ENCODE peak calls at places on chromosomes 11 and 22, in eight cellular contexts. Y is A673, C is PC-9, D is AG04449, R is Peyer's patch, F is GM12878, M is A549, X is heart left ventricle. H is an unnamed sample.

GRCh38 chr11:90635145-90635544 is 412.3 kb upstream of the CHORDC1 start:
- DNase-seq in Y (no peak), C (no peak), D (no peak), R (no peak), F (no peak), M (no peak), X (no peak), H (no peak)

GRCh38 chr11:43222215-43222614 is 89.6 kb upstream of the API5 start:
- DNase-seq in Y (no peak), C (no peak), D (peak), R (no peak), F (no peak), M (no peak), X (no peak), H (no peak)

GRCh38 chr11:44368886-44369285 is 58.9 kb upstream of the ALX4 start:
- DNase-seq in Y (no peak), C (no peak), D (no peak), R (no peak), F (no peak), M (no peak), X (no peak), H (no peak)

GRCh38 chr11:68471360-68472340 is 11.1 kb downstream of the PPP6R3 start:
- DNase-seq in Y (no peak), C (no peak), D (peak), R (no peak), F (peak), M (no peak), X (no peak), H (no peak)

GRCh38 chr22:23790819-23791736 is 4.3 kb downstream of the SMARCB1 start:
- DNase-seq in Y (no peak), C (no peak), D (no peak), R (no peak), F (no peak), M (no peak), X (peak), H (no peak)

GRCh38 chr11:82797595-82797971 is 63.9 kb upstream of the FAM181B start:
- DNase-seq in Y (no peak), C (no peak), D (no peak), R (no peak), F (no peak), M (no peak), X (no peak), H (no peak)

GRCh38 chr22:49260681-49261580 is 566.7 kb downstream of the BRD1 start:
- DNase-seq in Y (no peak), C (no peak), D (no peak), R (no peak), F (no peak), M (no peak), X (no peak), H (no peak)

GRCh38 chr22:27228771-27229170 is 571.4 kb downstream of the MIAT start:
- DNase-seq in Y (no peak), C (no peak), D (no peak), R (no peak), F (no peak), M (no peak), X (no peak), H (no peak)

GRCh38 chr11:115219378-115219777 is 284.8 kb downstream of the CADM1 start:
- DNase-seq in Y (no peak), C (no peak), D (no peak), R (no peak), F (no peak), M (no peak), X (no peak), H (no peak)

GRCh38 chr11:68309621-68310185 is 2.7 kb upstream of the LRP5 start:
- DNase-seq in Y (no peak), C (no peak), D (no peak), R (no peak), F (no peak), M (no peak), X (no peak), H (no peak)

GRCh38 chr22:46775364-46775758 is 12.9 kb downstream of the TBC1D22A start:
- DNase-seq in Y (no peak), C (no peak), D (no peak), R (no peak), F (no peak), M (no peak), X (no peak), H (no peak)

GRCh38 chr11:44388828-44389645 is 79.1 kb upstream of the ALX4 start:
- DNase-seq in Y (no peak), C (peak), D (no peak), R (no peak), F (no peak), M (no peak), X (no peak), H (no peak)

GRCh38 chr11:91857194-91857593 is 367.4 kb upstream of the FAT3 start:
- DNase-seq in Y (peak), C (peak), D (no peak), R (no peak), F (no peak), M (no peak), X (no peak), H (no peak)

GRCh38 chr22:48481748-48482147 is 1345.9 kb downstream of the BRD1 start:
- DNase-seq in Y (no peak), C (no peak), D (no peak), R (no peak), F (no peak), M (no peak), X (no peak), H (no peak)

GRCh38 chr11:82927264-82927880 is 25.8 kb downstream of the DDIAS start:
- DNase-seq in Y (peak), C (peak), D (peak), R (no peak), F (no peak), M (peak), X (no peak), H (peak)

GRCh38 chr11:67284811-67285540 is 4.1 kb upstream of the ANKRD13D start:
- DNase-seq in Y (no peak), C (no peak), D (no peak), R (no peak), F (no peak), M (no peak), X (peak), H (no peak)

GRCh38 chr22:45604239-45604711 is 67.4 kb upstream of the ATXN10 start:
- DNase-seq in Y (no peak), C (peak), D (peak), R (no peak), F (no peak), M (peak), X (no peak), H (no peak)

GRCh38 chr11:121575250-121575962 is 122.6 kb upstream of the SORL1-AS1 start:
- DNase-seq in Y (no peak), C (no peak), D (no peak), R (peak), F (peak), M (no peak), X (peak), H (peak)

GRCh38 chr11:73237471-73238290 is 19.6 kb downstream of the P2RY2 start:
- DNase-seq in Y (no peak), C (no peak), D (no peak), R (no peak), F (no peak), M (no peak), X (peak), H (no peak)

GRCh38 chr11:134573857-134574256 is 161.8 kb upstream of the B3GAT1 start:
- DNase-seq in Y (no peak), C (no peak), D (no peak), R (no peak), F (no peak), M (no peak), X (no peak), H (no peak)

GRCh38 chr11:127965947-127966668 is 621.2 kb downstream of the ETS1 start:
- DNase-seq in Y (no peak), C (no peak), D (no peak), R (no peak), F (no peak), M (no peak), X (no peak), H (no peak)

GRCh38 chr22:35524966-35525686 is 15.5 kb upstream of the RASD2 start:
- DNase-seq in Y (peak), C (no peak), D (no peak), R (no peak), F (no peak), M (no peak), X (no peak), H (peak)

GRCh38 chr11:116879789-116880402 is 42.5 kb upstream of the APOA1 start:
- DNase-seq in Y (peak), C (peak), D (no peak), R (no peak), F (peak), M (peak), X (no peak), H (no peak)

GRCh38 chr11:45252134-45252856 is 33.8 kb downstream of the SYT13 start:
- DNase-seq in Y (peak), C (no peak), D (no peak), R (peak), F (no peak), M (peak), X (peak), H (peak)

GRCh38 chr11:131544591-131544990 is 174.2 kb downstream of the NTM start:
- DNase-seq in Y (no peak), C (peak), D (no peak), R (no peak), F (no peak), M (no peak), X (no peak), H (no peak)

GRCh38 chr11:102849319-102849718 is 5.9 kb upstream of the MMP3 start:
- DNase-seq in Y (no peak), C (peak), D (peak), R (no peak), F (no peak), M (no peak), X (no peak), H (no peak)

GRCh38 chr11:124762624-124763155 is 600 bp upstream of the ESAM start:
- DNase-seq in Y (no peak), C (no peak), D (no peak), R (no peak), F (no peak), M (no peak), X (no peak), H (peak)

GRCh38 chr11:105647780-105648179 is 37.9 kb downstream of the GRIA4 start:
- DNase-seq in Y (no peak), C (no peak), D (no peak), R (no peak), F (no peak), M (no peak), X (no peak), H (no peak)

GRCh38 chr11:118687906-118688305 is 8.5 kb upstream of the TREH start:
- DNase-seq in Y (no peak), C (no peak), D (no peak), R (no peak), F (no peak), M (no peak), X (no peak), H (no peak)

GRCh38 chr11:118688851-118689502 is 9.5 kb upstream of the TREH start:
- DNase-seq in Y (no peak), C (peak), D (no peak), R (no peak), F (no peak), M (no peak), X (no peak), H (no peak)

GRCh38 chr11:118679483-118679882 is at the start of gene TREH:
- DNase-seq in Y (no peak), C (peak), D (no peak), R (no peak), F (no peak), M (no peak), X (no peak), H (peak)

GRCh38 chr11:118682372-118682771 is 2.9 kb upstream of the TREH start:
- DNase-seq in Y (no peak), C (no peak), D (no peak), R (no peak), F (no peak), M (no peak), X (no peak), H (no peak)

DNA sequence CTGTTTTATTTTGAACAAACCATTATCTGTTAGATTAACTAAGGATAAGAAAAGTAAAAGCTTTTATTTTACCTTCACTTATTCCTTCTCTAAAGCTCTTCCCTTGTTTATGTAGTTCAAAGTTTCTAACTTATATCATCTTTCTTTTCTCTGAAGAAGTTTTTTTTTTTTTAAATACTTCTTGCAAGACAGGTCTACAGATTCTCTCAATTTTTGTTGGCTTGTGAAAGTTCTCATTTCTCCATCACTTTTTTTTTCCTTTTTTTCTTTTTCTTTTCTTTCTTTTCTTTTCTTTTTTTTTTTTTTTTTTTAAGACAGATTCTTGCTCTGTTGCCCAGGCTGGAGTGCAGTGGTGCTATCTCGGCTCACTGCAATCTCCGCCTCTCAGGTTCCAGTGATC is 4.7 kb upstream of the TREH start:
- DNase-seq in Y (no peak), C (peak), D (no peak), R (no peak), F (no peak), M (no peak), X (no peak), H (no peak)
- H3K4me3 ChIP-seq in Y (no peak), C (no peak), D (no peak), R (no peak), F (no peak), M (no peak), X (no peak), H (no peak)

DNA sequence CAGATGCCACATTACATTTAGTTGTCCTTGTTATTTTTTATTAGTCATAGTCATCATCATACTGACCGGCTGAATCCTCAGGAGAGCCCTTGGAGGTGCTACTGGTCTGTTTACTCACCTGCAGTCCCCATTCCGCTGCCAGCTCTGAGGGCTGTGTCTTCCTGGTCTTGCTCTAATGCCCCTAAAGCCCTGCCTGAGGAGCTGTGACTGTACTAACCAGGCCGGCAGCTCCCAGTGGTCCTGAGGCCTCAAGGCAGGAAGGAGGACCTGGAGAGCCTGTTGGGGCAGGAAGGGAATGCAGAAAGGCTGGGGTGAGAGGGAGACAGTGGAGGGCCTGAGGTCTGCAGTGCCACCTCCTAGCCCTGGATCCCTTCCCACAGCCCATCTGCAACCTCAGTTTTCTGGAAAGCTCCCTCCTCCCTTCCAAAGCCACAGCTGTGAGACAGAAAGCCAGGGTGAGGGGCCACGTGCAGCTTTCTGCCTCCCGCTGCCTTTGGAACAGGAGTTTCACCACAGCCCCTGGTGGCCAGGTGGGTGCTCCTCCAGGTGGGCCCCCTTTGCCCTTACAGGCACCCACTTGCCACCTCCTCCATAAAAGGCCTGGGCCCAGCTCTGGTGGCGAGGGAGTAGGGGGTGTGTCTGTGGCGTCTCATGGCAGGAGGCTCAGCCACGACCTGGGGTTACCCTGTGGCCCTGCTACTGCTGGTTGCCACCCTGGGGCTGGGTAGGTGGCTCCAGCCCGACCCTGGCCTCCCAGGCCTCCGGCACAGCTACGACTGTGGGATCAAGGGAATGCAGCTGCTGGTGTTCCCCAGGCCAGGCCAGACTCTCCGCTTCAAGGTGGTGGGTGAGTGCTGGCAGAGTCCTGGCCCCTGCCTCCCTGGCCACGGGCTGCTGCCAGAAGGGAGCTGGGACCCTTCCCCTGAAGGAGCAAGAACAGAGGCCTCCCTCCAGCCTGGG is at the start of gene ZP1:
- DNase-seq in Y (no peak), C (peak), D (no peak), R (no peak), F (no peak), M (no peak), X (no peak), H (no peak)
- TF ChIP-seq CTCF in Y (no peak), C (no peak), D (no peak), R (no peak), F (no peak), M (no peak), X (no peak), H (no peak)

GRCh38 chr11:1759151-1759850 is 4.4 kb downstream of the CTSD start:
- DNase-seq in Y (no peak), C (no peak), D (no peak), R (no peak), F (no peak), M (no peak), X (peak), H (no peak)
- H3K4me3 ChIP-seq in Y (no peak), C (no peak), D (no peak), R (no peak), F (no peak), M (no peak), X (no peak), H (no peak)

GRCh38 chr11:41175304-41175972 is 284.0 kb downstream of the LRRC4C start:
- DNase-seq in Y (no peak), C (no peak), D (no peak), R (no peak), F (no peak), M (no peak), X (no peak), H (no peak)
- TF ChIP-seq CTCF in Y (peak), C (no peak), D (no peak), R (no peak), F (no peak), M (no peak), X (no peak), H (no peak)

GRCh38 chr11:38332046-38332445 is 1734.0 kb upstream of the RAG2 start:
- DNase-seq in Y (no peak), C (no peak), D (no peak), R (no peak), F (no peak), M (no peak), X (no peak), H (no peak)

GRCh38 chr11:38330578-38330977 is 1732.5 kb upstream of the RAG2 start:
- DNase-seq in Y (no peak), C (no peak), D (no peak), R (no peak), F (no peak), M (no peak), X (no peak), H (no peak)
- H3K4me3 ChIP-seq in Y (no peak), C (no peak), D (no peak), R (no peak), F (no peak), M (no peak), X (no peak), H (no peak)

GRCh38 chr11:95089620-95090542 is at the start of gene ENDOD1:
- DNase-seq in Y (peak), C (peak), D (no peak), R (peak), F (no peak), M (peak), X (peak), H (peak)

GRCh38 chr11:95093548-95093947 is 3.9 kb downstream of the ENDOD1 start:
- DNase-seq in Y (peak), C (no peak), D (no peak), R (peak), F (no peak), M (no peak), X (no peak), H (no peak)

GRCh38 chr11:95091663-95092062 is 2.0 kb downstream of the ENDOD1 start:
- DNase-seq in Y (no peak), C (no peak), D (no peak), R (no peak), F (no peak), M (no peak), X (no peak), H (no peak)

GRCh38 chr11:95095858-95096587 is 6.4 kb downstream of the ENDOD1 start:
- DNase-seq in Y (peak), C (no peak), D (peak), R (no peak), F (peak), M (no peak), X (no peak), H (no peak)

GRCh38 chr11:95092549-95093324 is 3.1 kb downstream of the ENDOD1 start:
- DNase-seq in Y (peak), C (peak), D (no peak), R (no peak), F (no peak), M (peak), X (no peak), H (peak)
- TF ChIP-seq CTCF in Y (peak), C (peak), D (peak), R (peak), F (peak), M (peak), X (peak), H (peak)